ENCODE peak calls at places on chromosomes 16 and 17, in eight cellular contexts. Y is A673; O is keratinocyte; S is tibial artery; P is stomach; N is CD4-positive, alpha-beta memory T cell; Z is HCT116; R is heart left ventricle. K is an unnamed sample.

GRCh38 chr16:55447231-55447630 is 31.8 kb upstream of the MMP2 start:
- DNase-seq in Y (no peak), Z (no peak), R (no peak), S (no peak), P (no peak), O (no peak), N (no peak), K (no peak)

GRCh38 chr16:65415460-65415859 is 293.6 kb upstream of the CDH11 start:
- DNase-seq in Y (no peak), Z (no peak), R (no peak), P (no peak), O (no peak), S (no peak), N (no peak), K (no peak)

GRCh38 chr16:12158428-12158827 is 181.9 kb downstream of the SNX29 start:
- DNase-seq in P (no peak), R (no peak), N (no peak), Y (no peak), Z (no peak), S (no peak), O (peak; percentile 69), K (no peak)

GRCh38 chr16:80938035-80938927 is 68.4 kb downstream of the CMC2 start:
- DNase-seq in P (no peak), O (peak; percentile 65), N (no peak), Y (peak; percentile 90), R (peak; percentile 33), S (peak; percentile 58), Z (peak; percentile 51), K (no peak)

GRCh38 chr17:35342207-35342744 is 31.1 kb downstream of the SLFN11 start:
- DNase-seq in P (no peak), Z (no peak), N (no peak), R (no peak), Y (no peak), S (no peak), O (no peak), K (no peak)

GRCh38 chr16:11583171-11583570 is 3.5 kb downstream of the LITAF start:
- DNase-seq in Y (no peak), S (no peak), P (no peak), O (no peak), R (no peak), Z (no peak), N (no peak), K (no peak)

GRCh38 chr17:50686494-50687199 is 21.1 kb downstream of the ANKRD40 start:
- DNase-seq in R (peak; percentile 63), Z (peak; percentile 92), S (peak; percentile 88), O (no peak), P (peak; percentile 79), Y (no peak), N (no peak), K (peak; percentile 85)

GRCh38 chr16:19808061-19808621 is 76.5 kb downstream of the GPRC5B start:
- DNase-seq in S (no peak), N (no peak), R (peak; percentile 33), P (peak; percentile 81), Y (no peak), Z (no peak), O (no peak), K (no peak)

GRCh38 chr17:80955673-80956306 is 35.9 kb upstream of the CHMP6 start:
- DNase-seq in Z (no peak), Y (no peak), P (no peak), S (no peak), N (no peak), R (no peak), O (no peak), K (no peak)

GRCh38 chr16:89193021-89193575 is 7.2 kb downstream of the SLC22A31 start:
- DNase-seq in N (peak; percentile 41), R (peak; percentile 36), Y (peak; percentile 90), O (peak; percentile 36), Z (peak; percentile 94), P (peak; percentile 62), S (no peak), K (peak; percentile 77)

GRCh38 chr16:14310519-14310991 is 239.4 kb downstream of the MRTFB start:
- DNase-seq in O (no peak), N (no peak), Z (no peak), P (no peak), R (no peak), S (no peak), Y (no peak), K (no peak)

GRCh38 chr17:1375615-1376014 is 24.4 kb downstream of the YWHAE start:
- DNase-seq in O (no peak), S (no peak), R (no peak), Y (no peak), P (no peak), N (peak; percentile 34), Z (no peak), K (no peak)
- H3K27ac ChIP-seq in O (no peak overlapping the region), S (peak overlapping the region; percentile 64), R (no peak overlapping the region), Y (peak overlapping the region; percentile 11), P (no peak overlapping the region), N (peak overlapping the region; percentile 40), Z (no peak overlapping the region), K (no peak overlapping the region)

GRCh38 chr17:77883213-77883650 is 75.3 kb upstream of the TNRC6C start:
- DNase-seq in Y (no peak), S (no peak), N (no peak), P (no peak), O (no peak), Z (no peak), R (no peak), K (no peak)
- H3K4me1 ChIP-seq in Y (peaks cover 45% of the 10 kb centered on the region), S (peaks cover 31% of the 10 kb centered on the region), N (peaks cover 88% of the 10 kb centered on the region), P (peaks cover 46% of the 10 kb centered on the region), O (peaks cover 12% of the 10 kb centered on the region), Z (no peaks in the 10 kb centered on the region), R (peaks cover 48% of the 10 kb centered on the region), K (no peaks in the 10 kb centered on the region)

DNA sequence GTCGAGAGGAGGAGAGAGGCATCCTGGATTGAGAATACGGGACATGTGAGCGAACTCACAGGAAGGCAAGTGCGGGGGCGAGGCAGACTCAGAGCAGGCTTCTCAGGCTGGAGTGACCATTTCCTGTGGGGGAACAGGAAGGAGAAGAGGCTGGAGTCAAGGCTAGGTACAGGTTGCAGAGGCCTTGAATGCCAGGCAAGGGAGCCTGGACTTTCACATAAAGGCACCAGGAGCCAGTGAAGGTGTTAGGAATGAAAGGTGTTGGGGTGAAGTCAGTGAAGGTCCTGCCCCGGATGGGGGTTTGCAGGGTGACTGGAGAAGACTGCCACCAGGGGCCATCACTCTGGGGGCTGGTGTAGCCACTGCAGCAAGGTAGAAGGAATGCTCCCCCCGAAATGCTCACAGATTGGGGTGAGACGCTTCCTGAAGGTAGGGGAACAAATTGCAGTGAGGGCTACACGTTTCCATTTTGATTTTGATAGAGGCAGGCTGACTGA is 5.3 kb upstream of the GPRC5C start:
- DNase-seq in O (no peak), P (no peak), Y (no peak), R (no peak), S (no peak), N (no peak), Z (no peak), K (no peak)
- H3K27ac ChIP-seq in O (no peak overlapping the region), P (peak overlapping the region; percentile 99), Y (no peak overlapping the region), R (peak overlapping the region; percentile 24), S (peak overlapping the region; percentile 100), N (no peak overlapping the region), Z (no peak overlapping the region), K (peak overlapping the region; percentile 77)

GRCh38 chr16:75256871-75257343 is 5.5 kb upstream of the BCAR1 start:
- DNase-seq in O (no peak), Y (no peak), R (no peak), N (no peak), Z (no peak), P (peak; percentile 32), S (no peak), K (no peak)

GRCh38 chr16:75252049-75252864 is 833 bp upstream of the BCAR1 start:
- DNase-seq in Y (no peak), O (no peak), P (no peak), S (no peak), N (no peak), Z (no peak), R (no peak), K (no peak)

GRCh38 chr16:75256059-75256870 is 4.8 kb upstream of the BCAR1 start:
- DNase-seq in R (no peak), Y (no peak), O (no peak), P (peak; percentile 28), N (no peak), S (peak; percentile 57), Z (no peak), K (peak; percentile 47)

GRCh38 chr16:75252946-75253911 is 1.8 kb upstream of the BCAR1 start:
- DNase-seq in S (no peak), Z (no peak), O (no peak), N (no peak), R (no peak), P (no peak), Y (peak; percentile 79), K (peak; percentile 56)

DNA sequence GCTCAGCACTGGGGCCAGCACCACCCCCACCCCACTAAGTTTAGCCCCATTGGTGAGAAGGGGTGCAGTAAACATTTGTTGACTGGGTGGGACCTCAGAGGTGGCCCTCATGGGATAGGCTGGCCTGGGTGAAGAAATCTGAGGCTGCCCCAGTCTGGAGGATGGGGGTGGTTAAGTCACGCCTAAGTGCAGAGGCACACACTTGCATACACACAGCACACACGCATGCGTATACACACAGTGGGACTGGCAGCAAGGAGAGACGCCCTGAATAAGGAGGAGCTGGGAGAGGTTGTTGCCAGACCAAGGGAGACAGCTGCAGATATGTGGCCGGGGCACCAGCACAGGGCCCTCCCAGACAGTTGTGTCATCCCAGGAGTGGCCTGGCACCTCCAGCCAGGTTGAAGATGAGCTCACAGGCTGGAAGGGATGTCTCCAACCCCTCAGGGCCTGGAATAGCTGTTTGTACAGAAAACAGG is 3.0 kb upstream of the BCAR1 start:
- DNase-seq in R (no peak), P (no peak), N (no peak), O (peak; percentile 92), Y (peak; percentile 39), S (no peak), Z (no peak), K (peak; percentile 47)
- H3K4me1 ChIP-seq in R (peaks cover 86% of the 10 kb centered on the region), P (peaks cover 93% of the 10 kb centered on the region), N (peaks cover 12% of the 10 kb centered on the region), O (peaks cover 71% of the 10 kb centered on the region), Y (peaks cover 52% of the 10 kb centered on the region), S (peaks cover 89% of the 10 kb centered on the region), Z (peaks cover 36% of the 10 kb centered on the region), K (no peaks in the 10 kb centered on the region)